ENCODE peak calls at places on chromosome 1, in eight cellular contexts. L, C, P, H, F, O, Q and Z are unnamed samples.

GRCh38 chr1:24909388-24909898 is 20.6 kb downstream of the RUNX3 start:
- DNase-seq in C (no peak), P (peak), H (no peak), Q (peak), O (no peak), F (no peak), L (no peak), Z (peak)

GRCh38 chr1:112975336-112975735 is 19.3 kb upstream of the SLC16A1 start:
- DNase-seq in C (no peak), P (no peak), F (no peak), L (no peak), Q (no peak), H (no peak), O (no peak), Z (no peak)

GRCh38 chr1:214019499-214019898 is 31.7 kb downstream of the PROX1 start:
- DNase-seq in Q (no peak), F (no peak), O (no peak), C (no peak), L (no peak), P (no peak), H (no peak), Z (no peak)

GRCh38 chr1:59898927-59899326 is 27.6 kb downstream of the CYP2J2 start:
- DNase-seq in P (no peak), C (no peak), F (no peak), Q (no peak), O (no peak), H (no peak), L (no peak), Z (no peak)

GRCh38 chr1:208885046-208885445 is 640.9 kb upstream of the PLXNA2 start:
- DNase-seq in P (peak), C (no peak), O (no peak), H (no peak), L (peak), F (no peak), Q (peak), Z (no peak)

GRCh38 chr1:160797861-160798273 is 1.9 kb downstream of the LY9 start:
- DNase-seq in P (no peak), C (no peak), F (no peak), O (peak), L (no peak), Q (no peak), H (no peak), Z (peak)

GRCh38 chr1:177800386-177801058 is 169.3 kb downstream of the SEC16B start:
- DNase-seq in L (peak), Q (no peak), F (peak), P (no peak), O (no peak), H (no peak), C (no peak), Z (no peak)

GRCh38 chr1:39721664-39722063 is 17.0 kb upstream of the PPIE start:
- DNase-seq in C (no peak), O (no peak), F (no peak), L (no peak), H (no peak), P (no peak), Q (no peak), Z (no peak)

GRCh38 chr1:205262706-205263105 is 35.0 kb downstream of the TMCC2 start:
- DNase-seq in P (no peak), F (peak), L (peak), C (no peak), Q (no peak), H (no peak), O (no peak), Z (no peak)

GRCh38 chr1:75220072-75220471 is 85.9 kb downstream of the LHX8 start:
- DNase-seq in F (no peak), C (no peak), P (no peak), H (no peak), Q (no peak), O (no peak), L (no peak), Z (no peak)

GRCh38 chr1:49346767-49347349 is 570.2 kb upstream of the BEND5 start:
- DNase-seq in Q (no peak), L (no peak), P (no peak), C (no peak), H (no peak), O (no peak), F (peak), Z (no peak)